ENCODE peak calls at places on chromosomes 4 and X, in five cellular contexts. P is HCT116, H is H1, U is HepG2, Z is K562. J is an unnamed sample.

GRCh38 chr4:56410247-56410646 is 23.0 kb upstream of the AASDH start:
- DNase-seq in P (peak; percentile 89), H (peak; percentile 36), U (peak; percentile 72), Z (no peak), J (no peak)

GRCh38 chr4:151540728-151541437 is 131.9 kb downstream of the FHIP1A start:
- DNase-seq in P (peak; percentile 59), H (no peak), U (no peak), Z (no peak), J (no peak)

GRCh38 chrX:53223955-53224859 is 800 bp downstream of the KDM5C start:
- DNase-seq in P (peak; percentile 28), H (no peak), U (peak; percentile 13), Z (peak; percentile 46), J (no peak)

GRCh38 chrX:23884427-23885024 is 23.2 kb downstream of the APOO start:
- DNase-seq in P (no peak), H (no peak), U (peak; percentile 57), Z (peak; percentile 16), J (no peak)

GRCh38 chr4:168551211-168551610 is 54.4 kb downstream of the PALLD start:
- DNase-seq in P (no peak), H (no peak), U (no peak), Z (no peak), J (no peak)

GRCh38 chrX:74420194-74421035 is 878 bp upstream of the SLC16A2 start:
- DNase-seq in P (no peak), H (peak; percentile 33), U (no peak), Z (no peak), J (no peak)

GRCh38 chr4:118279920-118280432 is 72.8 kb downstream of the PRSS12 start:
- DNase-seq in P (no peak), H (no peak), U (no peak), Z (no peak), J (no peak)

GRCh38 chr4:38160487-38161207 is 200.4 kb downstream of the PTTG2 start:
- DNase-seq in P (peak; percentile 88), H (no peak), U (peak; percentile 98), Z (peak; percentile 18), J (peak; percentile 69)

GRCh38 chr4:173735055-173735454 is 205.0 kb upstream of the HAND2 start:
- DNase-seq in P (no peak), H (no peak), U (no peak), Z (no peak), J (no peak)

GRCh38 chr4:96874657-96875056 is 1034.8 kb downstream of the PDHA2 start:
- DNase-seq in P (no peak), H (peak; percentile 9), U (no peak), Z (no peak), J (no peak)

GRCh38 chr4:8900588-8900987 is 28.9 kb upstream of the HMX1 start:
- DNase-seq in P (no peak), H (no peak), U (no peak), Z (no peak), J (no peak)

GRCh38 chrX:3576886-3577516 is 136.4 kb downstream of the PRKX start:
- DNase-seq in P (no peak), H (no peak), U (no peak), Z (no peak), J (no peak)

GRCh38 chr4:46999584-46999983 is 6.2 kb upstream of the GABRA4 start:
- DNase-seq in P (no peak), H (no peak), U (no peak), Z (no peak), J (no peak)

GRCh38 chrX:70444326-70445196 is at the start of gene DLG3:
- DNase-seq in P (no peak), H (no peak), U (no peak), Z (peak; percentile 41), J (no peak)

GRCh38 chr4:7936963-7937362 is 2.7 kb downstream of the AFAP1 start:
- DNase-seq in P (no peak), H (no peak), U (no peak), Z (no peak), J (no peak)

GRCh38 chr4:36243355-36244256 is 708 bp downstream of the ARAP2 start:
- DNase-seq in P (no peak), H (no peak), U (no peak), Z (no peak), J (no peak)

GRCh38 chr4:169988252-169988651 is 37.9 kb downstream of the MFAP3L start:
- DNase-seq in P (no peak), H (no peak), U (no peak), Z (no peak), J (no peak)

DNA sequence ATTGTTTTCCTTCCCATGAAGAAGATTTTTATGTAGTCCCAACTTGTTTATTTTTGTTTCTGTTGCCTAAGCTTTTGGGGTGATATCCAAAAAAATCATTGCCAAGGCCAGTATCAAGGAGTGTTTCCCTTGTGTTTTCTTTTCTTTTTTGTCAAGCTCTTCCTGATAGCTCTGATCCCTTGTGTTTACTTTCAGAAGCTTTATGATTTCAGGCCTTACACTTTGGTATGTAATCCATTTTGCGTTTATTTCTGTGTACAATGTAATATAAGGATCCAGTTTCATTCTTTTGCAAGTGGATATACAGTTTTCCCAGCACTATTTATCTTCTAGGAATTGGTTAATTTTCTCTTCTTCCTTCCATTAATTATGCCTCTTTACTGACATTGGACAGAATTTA is 93.8 kb downstream of the KLHL13 start:
- DNase-seq in P (no peak), H (no peak), U (no peak), Z (no peak), J (no peak)
- TF ChIP-seq SRF in P (no peak), H (no peak), U (no peak), Z (no peak), J (no peak)

DNA sequence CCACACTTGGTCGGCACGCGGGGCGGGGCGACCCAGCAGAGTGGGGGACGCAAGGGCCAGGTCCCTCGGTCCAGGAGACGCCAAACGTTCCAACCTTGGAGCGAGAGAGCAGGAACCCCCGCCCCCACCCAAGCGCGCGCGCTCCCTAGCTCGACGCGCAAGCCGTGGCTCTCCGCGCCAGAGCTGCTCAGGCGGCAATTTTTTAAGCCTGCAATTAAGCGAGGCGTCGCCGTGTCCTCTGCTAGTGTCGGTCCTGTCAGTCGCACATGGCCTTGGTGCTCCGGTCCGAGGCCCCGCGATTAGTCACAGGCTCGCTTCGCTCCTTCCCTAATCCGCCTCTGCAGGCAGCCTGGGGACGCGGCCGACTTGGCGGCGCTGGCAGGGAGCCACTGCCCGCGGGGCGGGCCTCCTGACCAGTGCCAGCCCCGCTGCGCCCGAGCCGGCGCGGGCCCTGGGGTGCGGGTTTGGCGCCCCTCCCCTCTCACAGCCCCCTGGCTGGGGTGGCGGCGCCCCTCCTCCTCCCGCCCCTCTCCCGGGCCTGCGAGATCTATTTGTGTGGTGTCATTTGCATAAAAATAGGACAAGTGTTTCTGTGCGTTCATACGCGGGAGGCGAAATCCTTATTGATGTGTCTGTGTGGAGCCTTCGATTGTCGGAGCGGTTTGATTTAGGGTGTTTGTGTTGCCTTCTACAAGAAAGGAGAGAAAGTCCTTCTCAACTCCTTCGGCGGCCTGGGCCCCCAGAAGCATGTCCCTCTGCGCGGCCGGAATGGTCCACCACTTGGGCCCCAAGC is 9.7 kb upstream of the BCOR start:
- DNase-seq in P (peak; percentile 77), H (no peak), U (no peak), Z (no peak), J (no peak)
- TF ChIP-seq SRF in P (no peak), H (no peak), U (no peak), Z (no peak), J (no peak)

GRCh38 chr4:18394656-18395055 is 373.1 kb upstream of the LCORL start:
- DNase-seq in P (no peak), H (no peak), U (no peak), Z (no peak), J (no peak)
- TF ChIP-seq SRF in P (no peak), H (no peak), U (no peak), Z (no peak), J (no peak)

GRCh38 chrX:149131780-149132179 is 373.3 kb downstream of the IDS start:
- DNase-seq in P (no peak), H (no peak), U (no peak), Z (no peak), J (no peak)
- TF ChIP-seq SRF in P (no peak), H (no peak), U (no peak), Z (no peak), J (no peak)

DNA sequence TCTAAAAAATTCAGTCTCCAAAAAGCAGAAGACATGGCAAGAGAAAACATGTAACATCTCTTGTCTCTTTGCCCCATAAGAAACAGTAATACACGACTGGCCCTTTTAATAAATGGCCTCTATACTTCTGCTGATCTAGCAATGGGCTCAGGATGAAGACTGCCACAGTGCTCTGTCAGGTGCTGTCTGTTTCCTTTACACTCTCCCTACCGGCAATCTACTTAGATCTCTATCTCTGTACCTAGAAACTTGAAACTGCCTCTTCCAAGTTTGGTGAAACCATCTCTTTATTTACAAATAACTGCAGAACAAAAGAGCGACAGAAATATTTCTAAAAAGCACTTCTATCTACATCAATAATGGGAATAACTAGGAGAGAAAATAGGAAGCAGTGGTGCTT is 685.2 kb upstream of the INTU start:
- DNase-seq in P (no peak), H (no peak), U (no peak), Z (no peak), J (no peak)
- TF ChIP-seq SRF in P (no peak), H (no peak), U (no peak), Z (no peak), J (no peak)

DNA sequence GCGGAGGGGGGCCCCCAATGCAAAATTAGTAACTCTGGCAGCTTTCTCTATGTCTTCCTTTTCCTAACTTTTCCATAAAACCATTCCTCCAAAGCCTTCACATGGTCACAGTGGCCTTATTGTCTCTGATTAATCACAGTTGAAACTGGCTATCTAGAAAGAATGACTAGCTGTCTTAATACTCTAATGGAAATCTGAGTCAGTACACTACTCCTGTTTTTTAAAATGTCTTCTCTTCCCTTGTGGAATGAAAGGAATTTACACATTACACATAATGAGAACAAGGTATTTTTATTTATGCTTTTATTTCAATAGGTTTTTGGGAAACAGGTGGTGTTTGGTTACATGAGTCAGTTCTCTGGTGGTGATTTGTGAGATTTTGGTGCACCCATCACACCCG is 66.3 kb upstream of the PUDP start:
- DNase-seq in P (no peak), H (no peak), U (no peak), Z (no peak), J (no peak)
- TF ChIP-seq SRF in P (no peak), H (no peak), U (no peak), Z (no peak), J (no peak)

GRCh38 chr4:6509587-6509986 is 37.2 kb upstream of the PPP2R2C start:
- DNase-seq in P (no peak), H (no peak), U (no peak), Z (no peak), J (no peak)
- TF ChIP-seq SRF in P (no peak), H (no peak), U (no peak), Z (no peak), J (no peak)

GRCh38 chr4:67103001-67103737 is 442.1 kb downstream of the CENPC start:
- DNase-seq in P (no peak), H (no peak), U (no peak), Z (no peak), J (no peak)
- TF ChIP-seq SRF in P (no peak), H (no peak), U (no peak), Z (no peak), J (no peak)

GRCh38 chrX:94977986-94978385 is 1304.0 kb downstream of the FAM133A start:
- DNase-seq in P (no peak), H (no peak), U (no peak), Z (no peak), J (no peak)

GRCh38 chrX:94977562-94977961 is 1303.6 kb downstream of the FAM133A start:
- DNase-seq in P (no peak), H (no peak), U (no peak), Z (no peak), J (no peak)
- TF ChIP-seq SRF in P (no peak), H (no peak), U (no peak), Z (no peak), J (no peak)